ENCODE peak calls at places on chromosomes 13 and 19, in eight cellular contexts. H is ascending aorta; U is heart left ventricle; W is GM23338; S is naive thymus-derived CD4-positive, alpha-beta T cell; P is CD8-positive, alpha-beta memory T cell; Y is ovary; R is breast epithelium. C is an unnamed sample.

GRCh38 chr19:648305-648704 is 8.6 kb downstream of the FGF22 start:
- DNase-seq in P (no peak), S (no peak), H (no peak), U (no peak), R (no peak), Y (no peak), W (no peak), C (peak; percentile 9)

GRCh38 chr13:40665061-40665753 is 1.2 kb downstream of the FOXO1 start:
- DNase-seq in W (peak; percentile 47), Y (peak; percentile 69), R (peak; percentile 34), H (peak; percentile 67), P (no peak), U (peak; percentile 50), S (peak; percentile 18), C (peak; percentile 59)

GRCh38 chr19:33998739-33999345 is 173.5 kb upstream of the LSM14A start:
- DNase-seq in U (no peak), R (no peak), S (no peak), Y (no peak), W (no peak), H (no peak), P (no peak), C (peak; percentile 1)

GRCh38 chr13:40814803-40815202 is 25.4 kb downstream of the SLC25A15 start:
- DNase-seq in Y (no peak), R (no peak), U (no peak), W (no peak), S (no peak), P (no peak), H (no peak), C (no peak)

GRCh38 chr13:29458419-29458818 is 137.1 kb downstream of the SLC7A1 start:
- DNase-seq in R (no peak), U (no peak), S (no peak), W (no peak), Y (no peak), H (no peak), P (no peak), C (no peak)

GRCh38 chr13:57825066-57825465 is 193.5 kb downstream of the PCDH17 start:
- DNase-seq in W (no peak), Y (no peak), P (no peak), H (no peak), U (no peak), S (no peak), R (no peak), C (no peak)

GRCh38 chr13:51687928-51688714 is 103.9 kb downstream of the WDFY2 start:
- DNase-seq in Y (no peak), H (no peak), W (no peak), P (no peak), R (no peak), S (no peak), U (no peak), C (no peak)

GRCh38 chr13:113149711-113150544 is 8.5 kb upstream of the PROZ start:
- DNase-seq in W (no peak), Y (no peak), U (no peak), R (no peak), S (no peak), P (no peak), H (peak; percentile 56), C (no peak)

GRCh38 chr19:3403489-3404323 is 37.3 kb downstream of the NFIC start:
- DNase-seq in U (peak; percentile 93), H (peak; percentile 97), Y (peak; percentile 94), P (no peak), S (no peak), R (peak; percentile 88), W (peak; percentile 31), C (no peak)

GRCh38 chr19:42683917-42684513 is 56.3 kb downstream of the PSG3 start:
- DNase-seq in S (no peak), P (no peak), R (no peak), W (peak; percentile 61), H (no peak), U (no peak), Y (no peak), C (no peak)

GRCh38 chr13:84439108-84439507 is 556.8 kb upstream of the SLITRK1 start:
- DNase-seq in Y (no peak), P (no peak), S (no peak), U (no peak), R (no peak), W (no peak), H (no peak), C (no peak)

GRCh38 chr19:8387688-8388611 is 2.2 kb upstream of the RAB11B start:
- DNase-seq in Y (no peak), P (no peak), R (no peak), W (no peak), H (no peak), U (no peak), S (no peak), C (no peak)
- H3K27ac ChIP-seq in Y (no peak overlapping the region), P (no peak overlapping the region), R (no peak overlapping the region), W (no peak overlapping the region), H (no peak overlapping the region), U (peak overlapping the region; percentile 32), S (no peak overlapping the region), C (no peak overlapping the region)

DNA sequence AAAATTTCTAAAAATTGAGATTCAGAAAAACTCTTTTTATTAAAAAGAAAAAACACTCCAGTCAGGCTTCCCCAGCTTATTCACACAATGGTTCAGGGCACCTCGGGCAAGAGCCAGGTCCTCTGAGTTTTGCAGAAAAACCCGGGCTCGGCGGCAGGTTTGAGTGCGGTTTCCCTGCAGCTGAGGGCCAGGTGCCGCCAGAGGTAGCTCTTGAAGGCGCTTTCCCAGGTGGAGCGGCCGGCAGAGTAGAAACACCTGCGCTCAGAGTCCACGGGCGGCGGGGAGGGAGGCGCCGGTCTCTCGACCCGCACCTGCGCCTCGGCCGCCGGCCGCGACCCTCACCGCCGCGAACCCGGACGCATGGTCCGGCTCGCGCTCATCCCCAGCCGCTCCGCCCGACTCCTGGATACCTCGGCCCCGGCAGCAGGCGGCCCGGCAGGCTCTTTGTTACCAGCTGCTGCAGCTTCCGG is 444 bp downstream of the PROSER1 start:
- DNase-seq in W (no peak), Y (no peak), R (peak; percentile 23), P (no peak), U (no peak), S (no peak), H (no peak), C (no peak)
- H3K4me1 ChIP-seq in W (peaks cover 19% of the 10 kb centered on the region), Y (peaks cover 2% of the 10 kb centered on the region), R (no peaks in the 10 kb centered on the region), P (peaks cover 35% of the 10 kb centered on the region), U (peaks cover 50% of the 10 kb centered on the region), S (peaks cover 28% of the 10 kb centered on the region), H (no peaks in the 10 kb centered on the region), C (peaks cover 63% of the 10 kb centered on the region)

DNA sequence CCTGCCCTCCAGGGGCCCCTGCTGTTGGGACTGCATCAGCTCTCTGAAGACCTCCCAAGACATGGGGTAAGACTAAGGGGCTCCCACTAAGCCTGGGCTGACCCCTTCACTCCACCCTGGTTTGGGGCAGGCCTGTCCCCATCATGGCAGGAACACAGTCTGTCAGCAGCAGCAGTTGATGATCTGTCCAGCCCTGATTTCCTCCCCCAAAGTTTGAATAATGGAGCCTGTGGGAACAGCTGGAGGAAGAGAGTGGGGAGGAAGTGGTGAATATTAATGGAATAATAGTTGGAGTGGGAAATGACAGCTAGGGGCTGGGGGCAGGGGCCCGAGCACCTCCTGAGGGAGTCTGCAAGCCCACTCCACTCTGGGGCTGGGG is 1.3 kb upstream of the B3GNT8 start:
- DNase-seq in R (no peak), S (no peak), H (no peak), Y (no peak), P (no peak), U (no peak), W (no peak), C (no peak)
- H3K36me3 ChIP-seq in R (no peaks in the 10 kb centered on the region), S (peaks cover 8% of the 10 kb centered on the region), H (peaks cover 33% of the 10 kb centered on the region), Y (no peaks in the 10 kb centered on the region), P (peaks cover 16% of the 10 kb centered on the region), U (peaks cover 50% of the 10 kb centered on the region), W (no peaks in the 10 kb centered on the region), C (peaks cover 16% of the 10 kb centered on the region)

GRCh38 chr13:110627761-110628476 is 12.6 kb downstream of the NAXD start:
- DNase-seq in U (no peak), P (no peak), W (no peak), Y (no peak), R (no peak), H (no peak), S (no peak), C (no peak)
- H3K27ac ChIP-seq in U (no peak overlapping the region), P (no peak overlapping the region), W (no peak overlapping the region), Y (no peak overlapping the region), R (peak overlapping the region; percentile 20), H (no peak overlapping the region), S (no peak overlapping the region), C (no peak overlapping the region)

GRCh38 chr13:44307255-44307654 is 66.4 kb upstream of the SERP2 start:
- DNase-seq in W (no peak), R (no peak), P (no peak), Y (no peak), H (no peak), U (no peak), S (no peak), C (no peak)
- H3K4me1 ChIP-seq in W (peaks cover 34% of the 10 kb centered on the region), R (no peaks in the 10 kb centered on the region), P (peaks cover 13% of the 10 kb centered on the region), Y (peaks cover 16% of the 10 kb centered on the region), H (peaks cover 29% of the 10 kb centered on the region), U (peaks cover 63% of the 10 kb centered on the region), S (no peaks in the 10 kb centered on the region), C (peaks cover 10% of the 10 kb centered on the region)

C was measured in CD4-positive, alpha-beta memory T cell.